ENCODE peak calls at places on chromosomes 6 and 20, in ten cellular contexts. One of them, this sample, is unnamed.

GRCh38 chr6:132812255-132812732 is 2.1 kb upstream of the RPS12 start:
- DNase-seq in hepatocyte: peak
- DNase-seq in OCI-LY7: peak
- DNase-seq in lower leg skin: no peak
- DNase-seq in AG04449: no peak
- DNase-seq in prostate gland: no peak
- DNase-seq in astrocyte of the spinal cord: peak
- DNase-seq in testis: peak
- DNase-seq in AG09309: peak
- DNase-seq in neural progenitor cell: peak
- DNase-seq in this sample: no peak

GRCh38 chr20:39019805-39020325 is 57.7 kb downstream of the DHX35 start:
- DNase-seq in AG04449: no peak
- DNase-seq in astrocyte of the spinal cord: no peak
- DNase-seq in AG09309: no peak
- DNase-seq in neural progenitor cell: no peak
- DNase-seq in prostate gland: no peak
- DNase-seq in OCI-LY7: no peak
- DNase-seq in testis: no peak
- DNase-seq in lower leg skin: no peak
- DNase-seq in hepatocyte: no peak
- DNase-seq in this sample: no peak

GRCh38 chr6:138349891-138350290 is 27.8 kb upstream of the SMIM28 start:
- DNase-seq in lower leg skin: no peak
- DNase-seq in AG09309: peak
- DNase-seq in hepatocyte: no peak
- DNase-seq in prostate gland: no peak
- DNase-seq in AG04449: peak
- DNase-seq in astrocyte of the spinal cord: peak
- DNase-seq in OCI-LY7: no peak
- DNase-seq in neural progenitor cell: no peak
- DNase-seq in testis: no peak
- DNase-seq in this sample: no peak

GRCh38 chr6:53615633-53616449 is 49.7 kb downstream of the KLHL31 start:
- DNase-seq in lower leg skin: no peak
- DNase-seq in AG09309: no peak
- DNase-seq in testis: no peak
- DNase-seq in AG04449: no peak
- DNase-seq in prostate gland: no peak
- DNase-seq in hepatocyte: peak
- DNase-seq in neural progenitor cell: no peak
- DNase-seq in astrocyte of the spinal cord: peak
- DNase-seq in OCI-LY7: no peak
- DNase-seq in this sample: peak

GRCh38 chr6:45436544-45437440 is 59.1 kb upstream of the SUPT3H start:
- DNase-seq in lower leg skin: no peak
- DNase-seq in OCI-LY7: no peak
- DNase-seq in neural progenitor cell: no peak
- DNase-seq in prostate gland: no peak
- DNase-seq in AG09309: no peak
- DNase-seq in AG04449: no peak
- DNase-seq in astrocyte of the spinal cord: peak
- DNase-seq in testis: no peak
- DNase-seq in hepatocyte: peak
- DNase-seq in this sample: no peak

GRCh38 chr20:23570178-23570577 is 1.9 kb upstream of the CST9L start:
- DNase-seq in AG09309: no peak
- DNase-seq in hepatocyte: no peak
- DNase-seq in OCI-LY7: no peak
- DNase-seq in prostate gland: no peak
- DNase-seq in AG04449: no peak
- DNase-seq in lower leg skin: no peak
- DNase-seq in neural progenitor cell: no peak
- DNase-seq in testis: no peak
- DNase-seq in astrocyte of the spinal cord: no peak
- DNase-seq in this sample: no peak

GRCh38 chr6:52571099-52571755 is 5.6 kb downstream of the TRAM2 start:
- DNase-seq in AG04449: no peak
- DNase-seq in AG09309: no peak
- DNase-seq in testis: no peak
- DNase-seq in hepatocyte: peak
- DNase-seq in neural progenitor cell: no peak
- DNase-seq in lower leg skin: no peak
- DNase-seq in prostate gland: no peak
- DNase-seq in astrocyte of the spinal cord: no peak
- DNase-seq in OCI-LY7: no peak
- DNase-seq in this sample: no peak

GRCh38 chr6:161117942-161118341 is 126.4 kb downstream of the MAP3K4 start:
- DNase-seq in AG09309: no peak
- DNase-seq in prostate gland: no peak
- DNase-seq in hepatocyte: no peak
- DNase-seq in OCI-LY7: no peak
- DNase-seq in testis: no peak
- DNase-seq in lower leg skin: no peak
- DNase-seq in AG04449: no peak
- DNase-seq in neural progenitor cell: no peak
- DNase-seq in astrocyte of the spinal cord: no peak
- DNase-seq in this sample: no peak

GRCh38 chr6:19759117-19759880 is 77.9 kb upstream of the ID4 start:
- DNase-seq in prostate gland: no peak
- DNase-seq in OCI-LY7: no peak
- DNase-seq in AG09309: peak
- DNase-seq in astrocyte of the spinal cord: peak
- DNase-seq in neural progenitor cell: no peak
- DNase-seq in lower leg skin: no peak
- DNase-seq in testis: no peak
- DNase-seq in AG04449: peak
- DNase-seq in hepatocyte: no peak
- DNase-seq in this sample: peak

GRCh38 chr20:35014537-35014936 is 58.9 kb downstream of the MYH7B start:
- DNase-seq in testis: no peak
- DNase-seq in OCI-LY7: no peak
- DNase-seq in lower leg skin: no peak
- DNase-seq in prostate gland: no peak
- DNase-seq in AG04449: no peak
- DNase-seq in hepatocyte: no peak
- DNase-seq in AG09309: no peak
- DNase-seq in neural progenitor cell: no peak
- DNase-seq in astrocyte of the spinal cord: no peak
- DNase-seq in this sample: no peak

GRCh38 chr20:13684566-13685222 is 46.0 kb upstream of the TASP1 start:
- DNase-seq in AG09309: no peak
- DNase-seq in hepatocyte: no peak
- DNase-seq in OCI-LY7: peak
- DNase-seq in neural progenitor cell: no peak
- DNase-seq in prostate gland: no peak
- DNase-seq in lower leg skin: no peak
- DNase-seq in AG04449: no peak
- DNase-seq in testis: no peak
- DNase-seq in astrocyte of the spinal cord: no peak
- DNase-seq in this sample: no peak

GRCh38 chr6:56752009-56752408 is 109.3 kb upstream of the DST start:
- DNase-seq in OCI-LY7: no peak
- DNase-seq in prostate gland: no peak
- DNase-seq in testis: no peak
- DNase-seq in AG04449: no peak
- DNase-seq in AG09309: peak
- DNase-seq in neural progenitor cell: peak
- DNase-seq in hepatocyte: no peak
- DNase-seq in lower leg skin: no peak
- DNase-seq in astrocyte of the spinal cord: peak
- DNase-seq in this sample: no peak

DNA sequence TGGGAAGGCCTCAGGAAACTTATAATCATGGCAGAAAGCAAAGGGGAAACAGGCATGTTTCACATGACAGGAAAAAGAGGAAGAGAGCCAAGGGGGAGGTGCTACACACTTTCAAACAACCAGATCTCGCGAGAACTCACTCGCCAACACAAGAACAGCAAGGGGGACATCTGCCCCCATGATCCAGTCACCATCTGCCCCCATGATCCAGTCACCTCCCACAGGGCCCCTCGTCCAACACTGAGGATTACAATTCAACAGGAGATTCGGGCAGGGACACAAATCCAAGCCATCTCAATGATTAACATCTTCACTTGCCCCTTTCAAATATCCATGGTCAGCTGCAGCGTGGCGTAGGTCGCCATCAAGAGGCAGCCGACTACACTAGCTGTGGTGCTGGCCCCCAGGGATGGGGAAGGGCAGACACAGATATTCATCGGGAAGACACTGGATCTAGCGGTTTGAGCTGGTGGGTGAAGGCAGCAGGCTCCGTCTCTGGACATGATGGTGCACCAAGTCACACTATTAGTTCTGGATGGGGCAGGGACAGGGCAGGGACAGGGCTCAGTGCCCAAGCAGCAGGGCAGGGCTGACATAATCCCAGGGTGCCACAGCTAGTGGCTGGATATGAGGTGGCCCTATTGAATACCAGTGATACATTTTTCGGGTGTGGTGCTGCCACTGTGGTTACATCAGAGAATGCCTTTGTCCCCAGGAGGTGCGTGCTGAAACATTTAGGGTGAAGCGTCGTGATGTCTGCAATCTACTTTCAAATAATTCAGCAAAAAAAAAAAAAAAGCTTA is 31.6 kb downstream of the TUBB2B start:
- DNase-seq in OCI-LY7: peak
- DNase-seq in lower leg skin: peak
- DNase-seq in neural progenitor cell: peak
- DNase-seq in prostate gland: no peak
- DNase-seq in testis: peak
- DNase-seq in AG04449: no peak
- DNase-seq in astrocyte of the spinal cord: peak
- DNase-seq in AG09309: no peak
- DNase-seq in hepatocyte: no peak
- DNase-seq in this sample: no peak
- TF ChIP-seq CTCF in OCI-LY7: peak
- TF ChIP-seq CTCF in lower leg skin: no peak
- TF ChIP-seq CTCF in neural progenitor cell: peak
- TF ChIP-seq CTCF in prostate gland: no peak
- TF ChIP-seq CTCF in testis: no peak
- TF ChIP-seq CTCF in AG04449: no peak
- TF ChIP-seq CTCF in astrocyte of the spinal cord: peak
- TF ChIP-seq CTCF in AG09309: no peak
- TF ChIP-seq CTCF in hepatocyte: no peak
- TF ChIP-seq CTCF in this sample: peak

DNA sequence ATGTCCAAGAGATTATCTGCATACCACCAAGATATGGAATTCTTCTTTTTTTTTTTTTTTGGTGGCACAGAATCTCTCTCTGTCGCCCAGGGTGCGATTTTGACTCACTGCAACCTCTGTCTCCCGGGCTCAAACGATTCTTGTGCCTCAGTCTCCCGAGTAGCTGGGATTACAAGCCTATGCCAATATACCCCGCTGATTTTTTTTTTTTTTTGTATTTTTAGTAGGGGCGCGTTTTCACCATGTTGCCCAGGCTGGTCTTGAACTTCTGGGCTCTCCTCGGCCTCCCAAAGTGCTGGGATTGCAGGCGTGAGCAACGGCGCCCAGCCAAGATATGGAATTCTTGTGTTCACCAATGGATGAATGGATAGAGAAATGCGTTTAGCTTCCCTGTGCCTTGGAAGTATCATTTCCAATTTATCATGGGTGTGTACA is 31.0 kb downstream of the POM121L2 start:
- DNase-seq in AG09309: no peak
- DNase-seq in prostate gland: no peak
- DNase-seq in AG04449: no peak
- DNase-seq in testis: no peak
- DNase-seq in OCI-LY7: no peak
- DNase-seq in astrocyte of the spinal cord: no peak
- DNase-seq in hepatocyte: no peak
- DNase-seq in lower leg skin: no peak
- DNase-seq in neural progenitor cell: no peak
- DNase-seq in this sample: no peak
- H3K4me3 ChIP-seq in AG09309: no peak
- H3K4me3 ChIP-seq in prostate gland: no peak
- H3K4me3 ChIP-seq in AG04449: no peak
- H3K4me3 ChIP-seq in testis: no peak
- H3K4me3 ChIP-seq in OCI-LY7: no peak
- H3K4me3 ChIP-seq in astrocyte of the spinal cord: peak
- H3K4me3 ChIP-seq in hepatocyte: peak
- H3K4me3 ChIP-seq in lower leg skin: no peak
- H3K4me3 ChIP-seq in neural progenitor cell: peak
- H3K4me3 ChIP-seq in this sample: no peak

GRCh38 chr6:136552054-136552453 is 1.8 kb upstream of the MAP7 start:
- DNase-seq in AG04449: no peak
- DNase-seq in neural progenitor cell: no peak
- DNase-seq in testis: no peak
- DNase-seq in hepatocyte: no peak
- DNase-seq in lower leg skin: no peak
- DNase-seq in prostate gland: peak
- DNase-seq in astrocyte of the spinal cord: no peak
- DNase-seq in OCI-LY7: no peak
- DNase-seq in AG09309: no peak
- DNase-seq in this sample: no peak

GRCh38 chr6:136550045-136550329 is 235 bp downstream of the MAP7 start:
- DNase-seq in OCI-LY7: no peak
- DNase-seq in astrocyte of the spinal cord: no peak
- DNase-seq in neural progenitor cell: no peak
- DNase-seq in testis: peak
- DNase-seq in prostate gland: no peak
- DNase-seq in lower leg skin: no peak
- DNase-seq in AG09309: no peak
- DNase-seq in hepatocyte: no peak
- DNase-seq in AG04449: no peak
- DNase-seq in this sample: no peak

GRCh38 chr6:136551103-136551502 is 881 bp upstream of the MAP7 start:
- DNase-seq in testis: peak
- DNase-seq in AG04449: no peak
- DNase-seq in neural progenitor cell: peak
- DNase-seq in hepatocyte: no peak
- DNase-seq in lower leg skin: no peak
- DNase-seq in astrocyte of the spinal cord: no peak
- DNase-seq in prostate gland: peak
- DNase-seq in AG09309: no peak
- DNase-seq in OCI-LY7: no peak
- DNase-seq in this sample: no peak

GRCh38 chr6:136549359-136550044 is 720 bp downstream of the MAP7 start:
- DNase-seq in neural progenitor cell: peak
- DNase-seq in testis: peak
- DNase-seq in hepatocyte: peak
- DNase-seq in AG09309: no peak
- DNase-seq in prostate gland: peak
- DNase-seq in AG04449: no peak
- DNase-seq in OCI-LY7: no peak
- DNase-seq in astrocyte of the spinal cord: no peak
- DNase-seq in lower leg skin: peak
- DNase-seq in this sample: no peak

GRCh38 chr6:136550330-136551071 is at the start of gene MAP7:
- DNase-seq in lower leg skin: peak
- DNase-seq in neural progenitor cell: peak
- DNase-seq in AG04449: no peak
- DNase-seq in AG09309: no peak
- DNase-seq in OCI-LY7: no peak
- DNase-seq in prostate gland: peak
- DNase-seq in testis: peak
- DNase-seq in hepatocyte: peak
- DNase-seq in astrocyte of the spinal cord: no peak
- DNase-seq in this sample: no peak
- TF ChIP-seq CTCF in lower leg skin: no peak
- TF ChIP-seq CTCF in neural progenitor cell: peak
- TF ChIP-seq CTCF in AG04449: peak
- TF ChIP-seq CTCF in AG09309: peak
- TF ChIP-seq CTCF in OCI-LY7: peak
- TF ChIP-seq CTCF in prostate gland: peak
- TF ChIP-seq CTCF in testis: peak
- TF ChIP-seq CTCF in hepatocyte: peak
- TF ChIP-seq CTCF in astrocyte of the spinal cord: peak
- TF ChIP-seq CTCF in this sample: peak

GRCh38 chr6:37845026-37845911 is 25.7 kb downstream of the ZFAND3 start:
- DNase-seq in OCI-LY7: no peak
- DNase-seq in astrocyte of the spinal cord: no peak
- DNase-seq in neural progenitor cell: no peak
- DNase-seq in hepatocyte: no peak
- DNase-seq in AG09309: no peak
- DNase-seq in AG04449: no peak
- DNase-seq in testis: no peak
- DNase-seq in prostate gland: peak
- DNase-seq in lower leg skin: no peak
- DNase-seq in this sample: no peak
- H3K4me3 ChIP-seq in OCI-LY7: no peak
- H3K4me3 ChIP-seq in astrocyte of the spinal cord: no peak
- H3K4me3 ChIP-seq in neural progenitor cell: no peak
- H3K4me3 ChIP-seq in hepatocyte: no peak
- H3K4me3 ChIP-seq in AG09309: no peak
- H3K4me3 ChIP-seq in AG04449: no peak
- H3K4me3 ChIP-seq in testis: no peak
- H3K4me3 ChIP-seq in prostate gland: no peak
- H3K4me3 ChIP-seq in lower leg skin: no peak
- H3K4me3 ChIP-seq in this sample: no peak